ENCODE peak calls at places on chromosomes 4 and X, in eight cellular contexts. M is HepG2, I is A549, X is K562, O is HCT116, J is GM12878, E is H1, S is SK-N-SH. Z is an unnamed sample.
A peak's percentile ranks its signal among the peaks of the same experiment; 100 is the strongest.

GRCh38 chrX:112636951-112637541 is 42.7 kb downstream of the LHFPL1 start:
- DNase-seq in X (no peak), S (no peak), E (no peak), I (no peak), J (no peak), O (no peak), M (no peak), Z (no peak)

GRCh38 chr4:168805341-168805740 is 204.7 kb downstream of the CBR4 start:
- DNase-seq in O (no peak), E (no peak), J (no peak), I (no peak), X (no peak), M (no peak), S (no peak), Z (no peak)

GRCh38 chrX:14946721-14947120 is 73.5 kb downstream of the MOSPD2 start:
- DNase-seq in O (no peak), X (no peak), M (no peak), S (no peak), I (no peak), E (no peak), J (no peak), Z (no peak)

GRCh38 chr4:159269143-159269542 is 166.3 kb downstream of the RAPGEF2 start:
- DNase-seq in J (no peak), M (no peak), I (no peak), O (no peak), X (no peak), S (peak; percentile 21), E (no peak), Z (no peak)

GRCh38 chr4:186932631-186933150 is 209.0 kb upstream of the FAT1 start:
- DNase-seq in O (peak; percentile 99), S (no peak), E (no peak), I (no peak), X (no peak), J (no peak), M (peak; percentile 29), Z (no peak)

GRCh38 chr4:188930822-188931221 is 791.6 kb downstream of the TRIML1 start:
- DNase-seq in J (no peak), S (no peak), M (no peak), X (no peak), O (peak; percentile 15), E (peak; percentile 69), I (no peak), Z (no peak)

GRCh38 chr4:127856485-127857447 is 23.9 kb upstream of the PLK4 start:
- DNase-seq in J (peak; percentile 60), S (no peak), M (no peak), O (no peak), E (no peak), X (no peak), I (no peak), Z (no peak)

GRCh38 chr4:80295841-80296240 is 29.4 kb downstream of the FGF5 start:
- DNase-seq in S (no peak), J (no peak), E (no peak), I (no peak), O (no peak), M (no peak), X (no peak), Z (no peak)

GRCh38 chrX:120120223-120120622 is 4.5 kb upstream of the RHOXF1 start:
- DNase-seq in J (no peak), I (no peak), S (no peak), O (no peak), M (no peak), X (no peak), E (no peak), Z (no peak)

GRCh38 chrX:53257166-53257565 is 24.2 kb downstream of the IQSEC2 start:
- DNase-seq in J (no peak), M (no peak), I (no peak), X (peak; percentile 38), S (no peak), E (no peak), O (no peak), Z (no peak)

GRCh38 chr4:174398728-174399127 is 115.0 kb downstream of the CEP44 start:
- DNase-seq in O (no peak), J (no peak), I (no peak), M (no peak), E (no peak), X (no peak), S (no peak), Z (no peak)

GRCh38 chr4:77344001-77344400 is 187.0 kb downstream of the CCNG2 start:
- DNase-seq in S (no peak), I (no peak), J (no peak), X (no peak), E (no peak), M (no peak), O (no peak), Z (no peak)

GRCh38 chr4:159655547-159655946 is 552.7 kb downstream of the RAPGEF2 start:
- DNase-seq in X (no peak), E (no peak), S (no peak), I (no peak), J (no peak), M (no peak), O (peak; percentile 16), Z (no peak)

GRCh38 chr4:6114181-6114580 is 86.2 kb downstream of the JAKMIP1 start:
- DNase-seq in O (no peak), E (no peak), M (no peak), X (no peak), I (no peak), S (no peak), J (no peak), Z (no peak)

GRCh38 chr4:169988252-169988651 is 37.9 kb downstream of the MFAP3L start:
- DNase-seq in S (no peak), J (no peak), O (no peak), M (no peak), E (no peak), I (no peak), X (no peak), Z (no peak)

GRCh38 chr4:55395529-55396304 is at the start of gene TMEM165:
- DNase-seq in X (peak; percentile 96), M (peak; percentile 77), E (peak; percentile 94), O (peak; percentile 77), J (peak; percentile 41), I (peak; percentile 67), S (peak; percentile 95), Z (peak; percentile 94)

GRCh38 chr4:105092356-105092755 is 54.3 kb upstream of the TET2 start:
- DNase-seq in E (no peak), S (no peak), I (no peak), M (no peak), J (no peak), X (no peak), O (no peak), Z (no peak)

GRCh38 chr4:123869517-123870282 is 473.1 kb downstream of the SPRY1 start:
- DNase-seq in E (no peak), X (no peak), J (no peak), M (no peak), S (no peak), I (no peak), O (no peak), Z (no peak)

GRCh38 chr4:118351851-118352827 is 664 bp downstream of the PRSS12 start:
- DNase-seq in I (peak; percentile 5), X (no peak), J (no peak), S (peak; percentile 65), M (peak; percentile 4), O (peak; percentile 48), E (peak; percentile 71), Z (peak; percentile 51)

GRCh38 chr4:184747034-184747830 is 13.3 kb upstream of the CENPU start:
- DNase-seq in O (no peak), S (no peak), J (no peak), X (peak; percentile 40), M (peak; percentile 76), E (no peak), I (no peak), Z (peak; percentile 27)

GRCh38 chr4:7426525-7427171 is 8.1 kb downstream of the PSAPL1 start:
- DNase-seq in S (peak; percentile 7), E (peak; percentile 37), J (no peak), I (no peak), M (no peak), O (no peak), X (no peak), Z (no peak)

GRCh38 chrX:52346462-52347165 is 22.2 kb upstream of the XAGE2 start:
- DNase-seq in S (no peak), E (no peak), J (no peak), M (no peak), I (no peak), X (peak; percentile 8), O (peak; percentile 43), Z (peak; percentile 4)

GRCh38 chr4:140675599-140676231 is 80.5 kb downstream of the TBC1D9 start:
- DNase-seq in E (no peak), X (no peak), S (no peak), J (no peak), O (no peak), I (no peak), M (no peak), Z (no peak)

GRCh38 chr4:121119715-121120114 is 44.4 kb downstream of the TNIP3 start:
- DNase-seq in E (no peak), S (no peak), O (no peak), J (no peak), M (no peak), X (no peak), I (no peak), Z (no peak)

GRCh38 chrX:133094098-133094731 is 2.7 kb downstream of the USP26 start:
- DNase-seq in J (no peak), S (no peak), I (no peak), M (no peak), X (no peak), O (no peak), E (no peak), Z (no peak)
- TF ChIP-seq MAX in J (no peak), S (no peak), I (no peak), M (no peak), X (no peak), O (no peak), E (no peak), Z (no peak)

GRCh38 chr4:1490906-1491629 is 84.8 kb upstream of the NKX1-1 start:
- DNase-seq in M (no peak), I (no peak), X (no peak), J (no peak), O (no peak), S (peak; percentile 65), E (no peak), Z (no peak)
- H3K4me3 ChIP-seq in M (no peak overlapping the region), I (no peak overlapping the region), X (no peak overlapping the region), J (no peak overlapping the region), O (no peak overlapping the region), S (no peak overlapping the region), E (no peak overlapping the region), Z (no peak overlapping the region)

GRCh38 chrX:77431227-77431626 is 16.0 kb upstream of the FGF16 start:
- DNase-seq in S (no peak), J (no peak), E (no peak), I (no peak), O (no peak), X (no peak), M (no peak), Z (peak; percentile 88)
- TF ChIP-seq CTCF in S (no peak), J (no peak), E (peak; percentile 21), I (no peak), O (no peak), X (peak; percentile 12), M (no peak), Z (peak; percentile 5)

GRCh38 chr4:152626790-152627189 is 53.0 kb downstream of the TMEM154 start:
- DNase-seq in J (no peak), I (no peak), E (no peak), X (no peak), M (no peak), S (no peak), O (no peak), Z (no peak)
- TF ChIP-seq MAX in J (no peak), I (no peak), E (no peak), X (no peak), M (no peak), S (no peak), O (no peak), Z (no peak)

Z was measured in NB4.